ENCODE peak calls at places on chromosomes 6 and 20, in eight cellular contexts. R is brain microvascular endothelial cell; V is skeletal muscle cell; C is BE2C; B is A673; P is endothelial cell of umbilical vein; H is CD8-positive, alpha-beta memory T cell; T is HAP-1. Z is an unnamed sample.

GRCh38 chr6:75922226-75922625 is 150.2 kb downstream of the IMPG1 start:
- DNase-seq in H (no peak), P (no peak), B (no peak), C (no peak), V (no peak), R (peak), T (no peak), Z (no peak)

GRCh38 chr6:161463061-161463460 is 189.2 kb upstream of the AGPAT4 start:
- DNase-seq in R (no peak), V (no peak), B (no peak), H (no peak), T (no peak), C (no peak), P (no peak), Z (no peak)

GRCh38 chr6:11522819-11523218 is 14.7 kb upstream of the TMEM170B start:
- DNase-seq in T (no peak), B (no peak), P (no peak), R (no peak), V (no peak), H (no peak), C (no peak), Z (no peak)

GRCh38 chr6:92667843-92668242 is 751.5 kb downstream of the EPHA7 start:
- DNase-seq in T (no peak), H (no peak), R (no peak), C (no peak), P (no peak), B (no peak), V (no peak), Z (no peak)

GRCh38 chr6:8506123-8506522 is 70.8 kb upstream of the SLC35B3 start:
- DNase-seq in T (no peak), R (no peak), C (no peak), B (peak), V (no peak), P (no peak), H (no peak), Z (no peak)

GRCh38 chr6:157023958-157024357 is 246.8 kb downstream of the ARID1B start:
- DNase-seq in R (peak), V (no peak), B (no peak), P (no peak), T (no peak), C (no peak), H (no peak), Z (no peak)

GRCh38 chr6:19892250-19892649 is 55.1 kb downstream of the ID4 start:
- DNase-seq in R (no peak), B (no peak), H (no peak), P (no peak), T (no peak), C (peak), V (no peak), Z (no peak)

GRCh38 chr20:433300-433975 is 25.3 kb downstream of the RBCK1 start:
- DNase-seq in R (no peak), H (peak), T (no peak), B (no peak), P (no peak), C (no peak), V (no peak), Z (no peak)

GRCh38 chr20:56202493-56203077 is 45.9 kb upstream of the MC3R start:
- DNase-seq in C (no peak), R (peak), V (no peak), P (no peak), H (no peak), B (no peak), T (no peak), Z (no peak)

GRCh38 chr6:167570460-167571400 is 245.8 kb downstream of the TTLL2 start:
- DNase-seq in B (no peak), H (no peak), V (no peak), R (no peak), T (no peak), P (no peak), C (no peak), Z (no peak)

GRCh38 chr6:151374024-151374423 is 17.3 kb downstream of the ZBTB2 start:
- DNase-seq in R (no peak), P (peak), T (peak), V (no peak), C (no peak), B (no peak), H (peak), Z (no peak)

GRCh38 chr6:154425034-154425433 is 68.4 kb upstream of the IPCEF1 start:
- DNase-seq in C (no peak), B (no peak), R (no peak), H (no peak), V (no peak), T (no peak), P (no peak), Z (no peak)

GRCh38 chr6:31541059-31541657 is 645 bp downstream of the DDX39B start:
- DNase-seq in V (no peak), H (peak), B (peak), T (peak), R (no peak), C (peak), P (no peak), Z (peak)

GRCh38 chr20:47024461-47024937 is 129.9 kb downstream of the EYA2 start:
- DNase-seq in T (no peak), R (no peak), H (no peak), C (no peak), P (no peak), B (no peak), V (no peak), Z (no peak)

GRCh38 chr20:9200196-9200595 is 131.3 kb downstream of the PLCB4 start:
- DNase-seq in V (peak), T (no peak), H (no peak), C (no peak), R (no peak), P (no peak), B (no peak), Z (no peak)

GRCh38 chr6:105510746-105511145 is 107.9 kb upstream of the PREP start:
- DNase-seq in R (no peak), H (no peak), C (no peak), T (no peak), V (peak), P (no peak), B (no peak), Z (no peak)

GRCh38 chr6:140441256-140441655 is 1066.8 kb upstream of the CITED2 start:
- DNase-seq in T (peak), R (peak), B (peak), V (no peak), C (peak), H (no peak), P (peak), Z (no peak)

GRCh38 chr6:53300656-53301551 is 47.8 kb downstream of the ELOVL5 start:
- DNase-seq in V (no peak), T (no peak), P (peak), R (no peak), B (no peak), H (peak), C (no peak), Z (peak)

GRCh38 chr6:3347237-3347636 is 88.5 kb downstream of the PSMG4 start:
- DNase-seq in V (no peak), T (no peak), P (no peak), H (no peak), R (no peak), B (no peak), C (no peak), Z (no peak)

GRCh38 chr20:21516861-21517565 is 3.1 kb upstream of the NKX2-2 start:
- DNase-seq in T (no peak), V (no peak), B (peak), P (no peak), H (no peak), R (no peak), C (no peak), Z (no peak)

GRCh38 chr6:133749427-133749826 is 139.5 kb upstream of the TCF21 start:
- DNase-seq in R (no peak), B (no peak), T (no peak), V (no peak), P (no peak), C (no peak), H (no peak), Z (no peak)

GRCh38 chr6:156988276-156989158 is 211.3 kb downstream of the ARID1B start:
- DNase-seq in R (no peak), T (no peak), V (no peak), C (peak), H (no peak), P (no peak), B (peak), Z (no peak)

GRCh38 chr6:12232339-12232738 is 57.8 kb upstream of the EDN1 start:
- DNase-seq in C (no peak), T (no peak), P (no peak), B (no peak), V (peak), R (peak), H (no peak), Z (no peak)

GRCh38 chr6:89999154-89999553 is 104.9 kb downstream of the GJA10 start:
- DNase-seq in B (peak), V (no peak), H (no peak), C (peak), R (no peak), T (peak), P (no peak), Z (peak)

GRCh38 chr6:5569491-5569890 is 308.2 kb downstream of the FARS2 start:
- DNase-seq in R (no peak), P (no peak), V (peak), T (no peak), H (no peak), C (no peak), B (no peak), Z (no peak)

GRCh38 chr6:5566718-5567117 is 305.4 kb downstream of the FARS2 start:
- DNase-seq in B (no peak), H (no peak), R (no peak), P (no peak), V (no peak), T (no peak), C (no peak), Z (no peak)

GRCh38 chr6:5565976-5566375 is 304.7 kb downstream of the FARS2 start:
- DNase-seq in R (no peak), C (no peak), B (no peak), H (no peak), P (no peak), T (no peak), V (no peak), Z (no peak)

GRCh38 chr6:5567890-5568289 is 306.6 kb downstream of the FARS2 start:
- DNase-seq in C (no peak), B (no peak), H (no peak), P (no peak), V (no peak), T (no peak), R (no peak), Z (no peak)

DNA sequence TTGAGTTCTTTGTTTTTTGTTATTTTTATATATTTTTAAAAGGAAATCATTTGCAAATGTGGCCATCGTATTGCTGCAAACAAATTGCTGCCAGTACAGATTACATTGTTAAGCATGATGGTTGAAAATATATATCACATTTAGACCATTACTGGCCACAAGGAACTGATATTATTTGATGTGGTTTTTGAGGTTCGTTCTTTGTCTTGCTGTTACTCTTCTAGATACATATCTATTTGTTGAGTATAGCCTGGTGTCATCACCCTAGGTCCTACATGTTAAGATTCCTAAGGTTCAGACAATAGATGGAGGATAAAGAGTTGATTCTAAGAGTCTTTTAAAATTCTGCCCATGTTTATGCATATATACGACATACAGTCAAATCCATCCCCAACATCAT is 306.0 kb downstream of the FARS2 start:
- DNase-seq in T (no peak), B (no peak), H (no peak), R (no peak), C (no peak), V (no peak), P (no peak), Z (no peak)
- H3K4me3 ChIP-seq in T (no peak), B (no peak), H (no peak), R (no peak), C (no peak), V (no peak), P (no peak), Z (no peak)

GRCh38 chr6:37868447-37868825 is 48.9 kb downstream of the ZFAND3 start:
- DNase-seq in R (peak), H (no peak), V (no peak), B (peak), C (no peak), P (peak), T (no peak), Z (no peak)
- H3K4me3 ChIP-seq in R (no peak), H (no peak), V (no peak), B (no peak), C (no peak), P (no peak), T (no peak), Z (no peak)

GRCh38 chr6:1436334-1437306 is 47.2 kb downstream of the FOXF2 start:
- DNase-seq in T (peak), R (peak), V (peak), C (peak), P (peak), B (peak), H (peak), Z (peak)
- H3K4me3 ChIP-seq in T (no peak), R (no peak), V (no peak), C (no peak), P (no peak), B (no peak), H (no peak), Z (no peak)

GRCh38 chr6:159042824-159043181 is 2.0 kb downstream of the TAGAP start:
- DNase-seq in B (no peak), H (no peak), C (no peak), P (no peak), T (no peak), V (no peak), R (no peak), Z (no peak)

GRCh38 chr6:159043236-159043635 is 1.6 kb downstream of the TAGAP start:
- DNase-seq in R (no peak), H (peak), T (no peak), C (no peak), P (no peak), B (no peak), V (no peak), Z (no peak)

GRCh38 chr6:159041181-159041580 is 3.6 kb downstream of the TAGAP start:
- DNase-seq in B (no peak), R (no peak), P (no peak), H (no peak), T (no peak), C (no peak), V (no peak), Z (no peak)

GRCh38 chr6:159043986-159044385 is 805 bp downstream of the TAGAP start:
- DNase-seq in H (no peak), C (no peak), V (no peak), T (no peak), P (no peak), B (no peak), R (no peak), Z (no peak)

GRCh38 chr6:159042003-159042823 is 2.6 kb downstream of the TAGAP start:
- DNase-seq in V (no peak), H (peak), P (peak), T (peak), B (peak), R (peak), C (peak), Z (no peak)
- H3K4me3 ChIP-seq in V (no peak), H (peak), P (no peak), T (no peak), B (no peak), R (no peak), C (no peak), Z (no peak)

DNA sequence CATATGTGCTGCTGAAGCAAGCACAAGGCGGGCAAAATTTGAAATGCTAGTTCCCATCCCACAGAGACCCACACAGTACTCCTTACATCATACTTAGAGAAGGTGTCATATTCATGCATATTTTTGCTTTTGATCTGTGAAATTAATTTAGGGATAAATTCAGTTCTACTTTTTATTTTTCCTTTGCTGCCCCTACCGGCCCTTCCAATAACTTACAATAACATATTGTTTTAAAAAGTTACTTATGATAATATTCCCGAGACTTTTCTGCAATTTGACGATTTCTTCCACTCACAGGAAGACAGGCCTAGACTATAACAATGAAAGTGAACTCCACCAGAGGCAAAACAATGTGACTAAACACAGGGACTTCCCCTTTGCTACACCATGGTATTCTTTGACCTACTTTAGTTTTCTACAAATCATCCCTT is 35.0 kb downstream of the SESN1 start:
- DNase-seq in P (peak), B (no peak), T (no peak), C (no peak), V (no peak), H (peak), R (peak), Z (no peak)
- H3K4me3 ChIP-seq in P (no peak), B (no peak), T (no peak), C (no peak), V (no peak), H (peak), R (no peak), Z (no peak)

GRCh38 chr20:32472581-32473207 is 112.4 kb downstream of the NOL4L start:
- DNase-seq in R (no peak), B (no peak), P (no peak), V (no peak), T (no peak), H (no peak), C (no peak), Z (no peak)
- H3K4me3 ChIP-seq in R (peak), B (no peak), P (no peak), V (no peak), T (no peak), H (no peak), C (no peak), Z (peak)

GRCh38 chr6:149884617-149885016 is 13.3 kb downstream of the RAET1E start:
- DNase-seq in C (no peak), B (no peak), P (no peak), R (no peak), H (no peak), V (no peak), T (no peak), Z (no peak)

GRCh38 chr6:149881860-149882259 is 16.1 kb downstream of the RAET1E start:
- DNase-seq in H (no peak), R (no peak), P (no peak), V (no peak), T (no peak), B (no peak), C (no peak), Z (no peak)

GRCh38 chr6:149881066-149881766 is 16.7 kb downstream of the RAET1E start:
- DNase-seq in V (no peak), R (no peak), P (no peak), B (no peak), H (no peak), T (no peak), C (no peak), Z (no peak)

GRCh38 chr6:149885888-149886287 is 12.0 kb downstream of the RAET1E start:
- DNase-seq in C (no peak), P (no peak), R (no peak), V (no peak), H (no peak), B (no peak), T (no peak), Z (no peak)

GRCh38 chr6:149884215-149884614 is 13.7 kb downstream of the RAET1E start:
- DNase-seq in V (no peak), T (no peak), P (no peak), R (peak), C (no peak), B (no peak), H (no peak), Z (no peak)
- H3K4me3 ChIP-seq in V (no peak), T (no peak), P (no peak), R (no peak), C (no peak), B (no peak), H (no peak), Z (no peak)